ENCODE peak calls at places on chromosomes 2 and 18, in five cellular contexts. One of them, this sample, is unnamed.
A peak's percentile ranks its signal among the peaks of the same experiment; 100 is the strongest.

GRCh38 chr18:45670281-45670962 is 53.6 kb upstream of the SLC14A1 start:
- DNase-seq in LoVo: no peak
- DNase-seq in HT-29: no peak
- DNase-seq in GF-D8: peak; percentile 99
- DNase-seq in HTR-8/SVneo: no peak
- DNase-seq in this sample: no peak

GRCh38 chr2:136057802-136058140 is 60.2 kb downstream of the CXCR4 start:
- DNase-seq in LoVo: no peak
- DNase-seq in HT-29: no peak
- DNase-seq in GF-D8: no peak
- DNase-seq in HTR-8/SVneo: no peak
- DNase-seq in this sample: no peak

GRCh38 chr2:5777089-5777488 is 84.9 kb downstream of the SOX11 start:
- DNase-seq in LoVo: no peak
- DNase-seq in HT-29: peak; percentile 44
- DNase-seq in GF-D8: no peak
- DNase-seq in HTR-8/SVneo: no peak
- DNase-seq in this sample: no peak

GRCh38 chr2:134401081-134401497 is 147.2 kb downstream of the MGAT5 start:
- DNase-seq in LoVo: no peak
- DNase-seq in HT-29: no peak
- DNase-seq in GF-D8: no peak
- DNase-seq in HTR-8/SVneo: no peak
- DNase-seq in this sample: no peak

GRCh38 chr18:61666876-61667590 is 225.8 kb downstream of the RNF152 start:
- DNase-seq in LoVo: no peak
- DNase-seq in HT-29: no peak
- DNase-seq in GF-D8: no peak
- DNase-seq in HTR-8/SVneo: no peak
- DNase-seq in this sample: no peak

GRCh38 chr2:83055338-83056010 is 1403.6 kb downstream of the SUCLG1 start:
- DNase-seq in LoVo: no peak
- DNase-seq in HT-29: no peak
- DNase-seq in GF-D8: no peak
- DNase-seq in HTR-8/SVneo: peak; percentile 90
- DNase-seq in this sample: no peak

GRCh38 chr2:217777906-217778305 is 224.9 kb downstream of the TNS1 start:
- DNase-seq in LoVo: no peak
- DNase-seq in HT-29: no peak
- DNase-seq in GF-D8: no peak
- DNase-seq in HTR-8/SVneo: no peak
- DNase-seq in this sample: no peak

GRCh38 chr2:201233192-201234166 is 26.9 kb upstream of the CASP8 start:
- DNase-seq in LoVo: peak; percentile 94
- DNase-seq in HT-29: peak; percentile 93
- DNase-seq in GF-D8: peak; percentile 91
- DNase-seq in HTR-8/SVneo: peak; percentile 33
- DNase-seq in this sample: peak; percentile 74

GRCh38 chr2:25378731-25379490 is 37.2 kb upstream of the DNMT3A start:
- DNase-seq in LoVo: no peak
- DNase-seq in HT-29: no peak
- DNase-seq in GF-D8: no peak
- DNase-seq in HTR-8/SVneo: no peak
- DNase-seq in this sample: no peak

GRCh38 chr2:233772583-233772982 is 5.5 kb upstream of the MROH2A start:
- DNase-seq in LoVo: no peak
- DNase-seq in HT-29: no peak
- DNase-seq in GF-D8: no peak
- DNase-seq in HTR-8/SVneo: no peak
- DNase-seq in this sample: no peak

This sample was measured in central memory CD8-positive, alpha-beta T cell.